ENCODE peak calls at places on chromosomes 13 and 19, in six cellular contexts. One of them, this sample, is unnamed.

GRCh38 chr19:11481777-11482383 is 1.0 kb upstream of the ELAVL3 start:
- DNase-seq in osteocyte: no peak
- DNase-seq in stomach: peak; percentile 45
- DNase-seq in upper lobe of right lung: peak; percentile 80
- DNase-seq in LNCaP clone FGC: peak; percentile 83
- DNase-seq in body of pancreas: no peak
- DNase-seq in this sample: peak; percentile 69

GRCh38 chr19:41939861-41940442 is 11.7 kb upstream of the ERFL start:
- DNase-seq in stomach: peak; percentile 43
- DNase-seq in osteocyte: no peak
- DNase-seq in LNCaP clone FGC: no peak
- DNase-seq in body of pancreas: no peak
- DNase-seq in upper lobe of right lung: peak; percentile 75
- DNase-seq in this sample: no peak

GRCh38 chr19:21127898-21128297 is 13.9 kb upstream of the ZNF431 start:
- DNase-seq in stomach: no peak
- DNase-seq in LNCaP clone FGC: no peak
- DNase-seq in body of pancreas: no peak
- DNase-seq in upper lobe of right lung: no peak
- DNase-seq in osteocyte: no peak
- DNase-seq in this sample: no peak

GRCh38 chr13:20197361-20197834 is 4.7 kb upstream of the GJB2 start:
- DNase-seq in body of pancreas: no peak
- DNase-seq in LNCaP clone FGC: no peak
- DNase-seq in stomach: no peak
- DNase-seq in upper lobe of right lung: no peak
- DNase-seq in osteocyte: no peak
- DNase-seq in this sample: no peak

GRCh38 chr13:67283602-67284001 is 53.5 kb upstream of the PCDH9 start:
- DNase-seq in LNCaP clone FGC: no peak
- DNase-seq in stomach: no peak
- DNase-seq in upper lobe of right lung: no peak
- DNase-seq in body of pancreas: no peak
- DNase-seq in osteocyte: no peak
- DNase-seq in this sample: no peak

GRCh38 chr13:97493471-97493870 is 59.5 kb downstream of the RAP2A start:
- DNase-seq in LNCaP clone FGC: no peak
- DNase-seq in upper lobe of right lung: no peak
- DNase-seq in body of pancreas: no peak
- DNase-seq in stomach: no peak
- DNase-seq in osteocyte: no peak
- DNase-seq in this sample: no peak

GRCh38 chr19:28574212-28574611 is 638.7 kb downstream of the UQCRFS1 start:
- DNase-seq in LNCaP clone FGC: no peak
- DNase-seq in body of pancreas: no peak
- DNase-seq in stomach: no peak
- DNase-seq in upper lobe of right lung: no peak
- DNase-seq in osteocyte: no peak
- DNase-seq in this sample: no peak

GRCh38 chr13:44710576-44710975 is 134.4 kb upstream of the TSC22D1 start:
- DNase-seq in osteocyte: no peak
- DNase-seq in stomach: no peak
- DNase-seq in body of pancreas: no peak
- DNase-seq in LNCaP clone FGC: no peak
- DNase-seq in upper lobe of right lung: no peak
- DNase-seq in this sample: no peak

GRCh38 chr19:11273288-11273687 is 11.0 kb upstream of the DOCK6 start:
- DNase-seq in body of pancreas: no peak
- DNase-seq in osteocyte: no peak
- DNase-seq in upper lobe of right lung: no peak
- DNase-seq in stomach: no peak
- DNase-seq in LNCaP clone FGC: no peak
- DNase-seq in this sample: no peak

GRCh38 chr13:65926750-65927171 is 1303.4 kb downstream of the PCDH9 start:
- DNase-seq in LNCaP clone FGC: no peak
- DNase-seq in stomach: peak; percentile 60
- DNase-seq in body of pancreas: peak; percentile 28
- DNase-seq in upper lobe of right lung: peak; percentile 63
- DNase-seq in osteocyte: no peak
- DNase-seq in this sample: no peak

GRCh38 chr13:26914624-26915023 is 154.0 kb upstream of the GPR12 start:
- DNase-seq in upper lobe of right lung: no peak
- DNase-seq in LNCaP clone FGC: no peak
- DNase-seq in osteocyte: no peak
- DNase-seq in body of pancreas: no peak
- DNase-seq in stomach: no peak
- DNase-seq in this sample: no peak

GRCh38 chr13:42832341-42833153 is 51.2 kb downstream of the FAM216B start:
- DNase-seq in stomach: peak; percentile 29
- DNase-seq in upper lobe of right lung: no peak
- DNase-seq in osteocyte: no peak
- DNase-seq in LNCaP clone FGC: no peak
- DNase-seq in body of pancreas: no peak
- DNase-seq in this sample: peak; percentile 49

GRCh38 chr19:29545866-29546582 is 20.2 kb downstream of the VSTM2B start:
- DNase-seq in stomach: no peak
- DNase-seq in body of pancreas: no peak
- DNase-seq in LNCaP clone FGC: no peak
- DNase-seq in upper lobe of right lung: peak; percentile 30
- DNase-seq in osteocyte: no peak
- DNase-seq in this sample: peak; percentile 15

GRCh38 chr19:1773173-1773572 is 19.9 kb downstream of the ONECUT3 start:
- DNase-seq in upper lobe of right lung: no peak
- DNase-seq in osteocyte: no peak
- DNase-seq in LNCaP clone FGC: no peak
- DNase-seq in stomach: no peak
- DNase-seq in body of pancreas: no peak
- DNase-seq in this sample: no peak

GRCh38 chr13:24290280-24290932 is 19.0 kb upstream of the C1QTNF9 start:
- DNase-seq in osteocyte: no peak
- DNase-seq in body of pancreas: no peak
- DNase-seq in stomach: peak; percentile 17
- DNase-seq in LNCaP clone FGC: no peak
- DNase-seq in upper lobe of right lung: no peak
- DNase-seq in this sample: no peak

GRCh38 chr13:35393886-35394285 is 82.6 kb downstream of the MAB21L1 start:
- DNase-seq in upper lobe of right lung: no peak
- DNase-seq in LNCaP clone FGC: no peak
- DNase-seq in osteocyte: no peak
- DNase-seq in body of pancreas: no peak
- DNase-seq in stomach: no peak
- DNase-seq in this sample: no peak

GRCh38 chr13:89457977-89458376 is 1786.8 kb downstream of the SLITRK5 start:
- DNase-seq in osteocyte: no peak
- DNase-seq in stomach: no peak
- DNase-seq in body of pancreas: no peak
- DNase-seq in upper lobe of right lung: no peak
- DNase-seq in LNCaP clone FGC: no peak
- DNase-seq in this sample: no peak

GRCh38 chr13:50375792-50376191 is 360.5 kb downstream of the KCNRG start:
- DNase-seq in osteocyte: no peak
- DNase-seq in LNCaP clone FGC: no peak
- DNase-seq in body of pancreas: no peak
- DNase-seq in stomach: no peak
- DNase-seq in upper lobe of right lung: no peak
- DNase-seq in this sample: no peak

GRCh38 chr19:19661141-19661674 is 2.3 kb downstream of the ATP13A1 start:
- DNase-seq in body of pancreas: no peak
- DNase-seq in LNCaP clone FGC: no peak
- DNase-seq in osteocyte: no peak
- DNase-seq in upper lobe of right lung: no peak
- DNase-seq in stomach: no peak
- DNase-seq in this sample: no peak

GRCh38 chr13:73335226-73335625 is 276.4 kb downstream of the KLF5 start:
- DNase-seq in LNCaP clone FGC: no peak
- DNase-seq in body of pancreas: no peak
- DNase-seq in osteocyte: no peak
- DNase-seq in upper lobe of right lung: no peak
- DNase-seq in stomach: no peak
- DNase-seq in this sample: no peak

GRCh38 chr19:6532244-6532999 is 1.6 kb downstream of the TNFSF9 start:
- DNase-seq in upper lobe of right lung: no peak
- DNase-seq in body of pancreas: no peak
- DNase-seq in LNCaP clone FGC: no peak
- DNase-seq in stomach: no peak
- DNase-seq in osteocyte: no peak
- DNase-seq in this sample: peak; percentile 57

GRCh38 chr13:33345842-33346241 is 60.3 kb upstream of the STARD13 start:
- DNase-seq in stomach: no peak
- DNase-seq in osteocyte: no peak
- DNase-seq in LNCaP clone FGC: no peak
- DNase-seq in upper lobe of right lung: no peak
- DNase-seq in body of pancreas: no peak
- DNase-seq in this sample: no peak

GRCh38 chr13:30409911-30410704 is 12.2 kb upstream of the UBE2L5 start:
- DNase-seq in osteocyte: no peak
- DNase-seq in LNCaP clone FGC: no peak
- DNase-seq in body of pancreas: no peak
- DNase-seq in stomach: no peak
- DNase-seq in upper lobe of right lung: no peak
- DNase-seq in this sample: no peak

GRCh38 chr13:107192289-107192688 is 624.4 kb upstream of the ARGLU1 start:
- DNase-seq in LNCaP clone FGC: no peak
- DNase-seq in osteocyte: no peak
- DNase-seq in stomach: peak; percentile 37
- DNase-seq in body of pancreas: no peak
- DNase-seq in upper lobe of right lung: no peak
- DNase-seq in this sample: no peak

GRCh38 chr19:39082745-39083598 is 1.2 kb upstream of the ACP7 start:
- DNase-seq in osteocyte: no peak
- DNase-seq in LNCaP clone FGC: no peak
- DNase-seq in upper lobe of right lung: no peak
- DNase-seq in body of pancreas: no peak
- DNase-seq in stomach: no peak
- DNase-seq in this sample: no peak

GRCh38 chr13:71115301-71115700 is 751.7 kb downstream of the DACH1 start:
- DNase-seq in body of pancreas: no peak
- DNase-seq in LNCaP clone FGC: no peak
- DNase-seq in upper lobe of right lung: no peak
- DNase-seq in osteocyte: no peak
- DNase-seq in stomach: no peak
- DNase-seq in this sample: no peak

GRCh38 chr13:113559901-113560644 is 24.5 kb upstream of the TFDP1 start:
- DNase-seq in upper lobe of right lung: peak; percentile 48
- DNase-seq in LNCaP clone FGC: no peak
- DNase-seq in stomach: peak; percentile 8
- DNase-seq in body of pancreas: no peak
- DNase-seq in osteocyte: peak; percentile 56
- DNase-seq in this sample: no peak

GRCh38 chr13:112182251-112182650 is 115.3 kb downstream of the SOX1 start:
- DNase-seq in upper lobe of right lung: no peak
- DNase-seq in body of pancreas: no peak
- DNase-seq in stomach: no peak
- DNase-seq in LNCaP clone FGC: no peak
- DNase-seq in osteocyte: no peak
- DNase-seq in this sample: no peak

GRCh38 chr19:55390461-55390880 is 4.7 kb downstream of the RPL28 start:
- DNase-seq in upper lobe of right lung: no peak
- DNase-seq in LNCaP clone FGC: no peak
- DNase-seq in stomach: no peak
- DNase-seq in osteocyte: no peak
- DNase-seq in body of pancreas: no peak
- DNase-seq in this sample: no peak

GRCh38 chr19:1259206-1259872 is 9.8 kb upstream of the CIRBP start:
- DNase-seq in osteocyte: no peak
- DNase-seq in LNCaP clone FGC: no peak
- DNase-seq in upper lobe of right lung: peak; percentile 88
- DNase-seq in stomach: peak; percentile 72
- DNase-seq in body of pancreas: peak; percentile 66
- DNase-seq in this sample: peak; percentile 80

GRCh38 chr19:4662020-4662695 is 8.0 kb downstream of the MYDGF start:
- DNase-seq in osteocyte: peak; percentile 79
- DNase-seq in stomach: no peak
- DNase-seq in body of pancreas: no peak
- DNase-seq in LNCaP clone FGC: no peak
- DNase-seq in upper lobe of right lung: no peak
- DNase-seq in this sample: no peak

GRCh38 chr19:39498262-39499081 is at the start of gene DLL3:
- DNase-seq in osteocyte: no peak
- DNase-seq in upper lobe of right lung: no peak
- DNase-seq in stomach: no peak
- DNase-seq in LNCaP clone FGC: no peak
- DNase-seq in body of pancreas: no peak
- DNase-seq in this sample: no peak

GRCh38 chr13:35293579-35293978 is 182.9 kb downstream of the MAB21L1 start:
- DNase-seq in stomach: no peak
- DNase-seq in body of pancreas: no peak
- DNase-seq in osteocyte: no peak
- DNase-seq in upper lobe of right lung: no peak
- DNase-seq in LNCaP clone FGC: no peak
- DNase-seq in this sample: no peak

GRCh38 chr13:47109028-47109427 is 212.2 kb upstream of the HTR2A start:
- DNase-seq in stomach: peak; percentile 31
- DNase-seq in LNCaP clone FGC: no peak
- DNase-seq in body of pancreas: no peak
- DNase-seq in osteocyte: no peak
- DNase-seq in upper lobe of right lung: no peak
- DNase-seq in this sample: no peak
- TF ChIP-seq CTCF in stomach: no peak
- TF ChIP-seq CTCF in LNCaP clone FGC: no peak
- TF ChIP-seq CTCF in body of pancreas: no peak
- TF ChIP-seq CTCF in osteocyte: no peak
- TF ChIP-seq CTCF in upper lobe of right lung: no peak
- TF ChIP-seq CTCF in this sample: no peak

DNA sequence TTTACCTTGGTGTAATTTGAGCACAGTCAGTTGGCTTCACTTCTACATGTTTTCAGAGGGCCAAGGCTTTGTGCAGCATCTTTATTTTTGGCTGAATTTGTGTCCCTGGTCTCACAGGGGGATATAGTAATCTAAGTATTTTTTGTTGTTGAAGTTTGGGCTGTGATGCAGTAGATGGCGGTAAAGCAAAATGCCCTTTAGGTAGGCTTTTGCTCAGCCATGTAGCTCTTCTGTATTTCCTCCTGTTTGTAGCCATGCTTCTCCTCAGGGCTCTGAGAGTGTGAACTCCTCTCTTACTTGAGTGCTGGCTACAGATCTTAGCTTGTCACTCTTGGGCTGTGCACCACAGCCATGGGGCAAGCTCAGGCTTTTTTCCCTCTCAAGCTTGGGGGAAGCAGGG is 328.6 kb downstream of the SLITRK5 start:
- DNase-seq in stomach: no peak
- DNase-seq in LNCaP clone FGC: no peak
- DNase-seq in body of pancreas: no peak
- DNase-seq in upper lobe of right lung: no peak
- DNase-seq in osteocyte: no peak
- DNase-seq in this sample: no peak
- TF ChIP-seq CTCF in stomach: no peak
- TF ChIP-seq CTCF in LNCaP clone FGC: peak; percentile 35
- TF ChIP-seq CTCF in body of pancreas: no peak
- TF ChIP-seq CTCF in upper lobe of right lung: no peak
- TF ChIP-seq CTCF in osteocyte: peak; percentile 37
- TF ChIP-seq CTCF in this sample: no peak

GRCh38 chr19:46784262-46785053 is 3.9 kb downstream of the SLC1A5 start:
- DNase-seq in body of pancreas: peak; percentile 66
- DNase-seq in upper lobe of right lung: peak; percentile 92
- DNase-seq in LNCaP clone FGC: peak; percentile 81
- DNase-seq in stomach: peak; percentile 84
- DNase-seq in osteocyte: peak; percentile 96
- DNase-seq in this sample: peak; percentile 78
- TF ChIP-seq CTCF in body of pancreas: no peak
- TF ChIP-seq CTCF in upper lobe of right lung: no peak
- TF ChIP-seq CTCF in LNCaP clone FGC: no peak
- TF ChIP-seq CTCF in stomach: no peak
- TF ChIP-seq CTCF in osteocyte: peak; percentile 58
- TF ChIP-seq CTCF in this sample: peak; percentile 45

GRCh38 chr19:30666301-30666803 is 294.2 kb downstream of the ZNF536 start:
- DNase-seq in upper lobe of right lung: no peak
- DNase-seq in stomach: peak; percentile 47
- DNase-seq in osteocyte: peak; percentile 84
- DNase-seq in body of pancreas: peak; percentile 73
- DNase-seq in LNCaP clone FGC: no peak
- DNase-seq in this sample: peak; percentile 40
- TF ChIP-seq CTCF in upper lobe of right lung: peak; percentile 90
- TF ChIP-seq CTCF in stomach: peak; percentile 87
- TF ChIP-seq CTCF in osteocyte: peak; percentile 87
- TF ChIP-seq CTCF in body of pancreas: peak; percentile 94
- TF ChIP-seq CTCF in LNCaP clone FGC: peak; percentile 94
- TF ChIP-seq CTCF in this sample: peak; percentile 90

This sample was measured in CD14-positive monocyte.